ENCODE peak calls at places on chromosomes 12 and 14, in five cellular contexts. D is CD4-positive, alpha-beta memory T cell; E is NCI-H1694; W is left ventricle myocardium inferior; T is erythroblast. C is an unnamed sample.

GRCh38 chr12:91695964-91696363 is 449.7 kb downstream of the BTG1 start:
- DNase-seq in D (no peak), E (no peak), W (no peak), T (no peak), C (no peak)

GRCh38 chr14:22570132-22570949 is 18.7 kb downstream of the DAD1 start:
- DNase-seq in D (peak; percentile 95), E (peak; percentile 80), W (no peak), T (peak; percentile 94), C (peak; percentile 39)

GRCh38 chr12:51222461-51222860 is 4.6 kb upstream of the POU6F1 start:
- DNase-seq in D (no peak), E (no peak), W (no peak), T (peak; percentile 17), C (peak; percentile 13)

GRCh38 chr12:117105902-117106301 is 6.7 kb upstream of the TESC start:
- DNase-seq in D (peak; percentile 88), E (no peak), W (no peak), T (no peak), C (no peak)

GRCh38 chr14:33435911-33436310 is 497.2 kb downstream of the NPAS3 start:
- DNase-seq in D (no peak), E (no peak), W (no peak), T (no peak), C (no peak)

GRCh38 chr12:52122904-52123303 is 43.4 kb downstream of the SMIM41 start:
- DNase-seq in D (no peak), E (no peak), W (no peak), T (no peak), C (no peak)

GRCh38 chr12:51449569-51450246 is 25.1 kb downstream of the SLC4A8 start:
- DNase-seq in D (no peak), E (no peak), W (no peak), T (no peak), C (no peak)

GRCh38 chr14:61564623-61565091 is 130.7 kb upstream of the HIF1A start:
- DNase-seq in D (no peak), E (no peak), W (no peak), T (peak; percentile 20), C (no peak)

GRCh38 chr14:39766397-39767000 is 334.3 kb upstream of the FBXO33 start:
- DNase-seq in D (no peak), E (no peak), W (no peak), T (no peak), C (no peak)

GRCh38 chr14:88919502-88919901 is 95.1 kb downstream of the TTC8 start:
- DNase-seq in D (no peak), E (no peak), W (no peak), T (no peak), C (no peak)

GRCh38 chr12:9906888-9907287 is 25.3 kb downstream of the CLEC2A start:
- DNase-seq in D (peak; percentile 62), E (no peak), W (no peak), T (no peak), C (no peak)

GRCh38 chr12:57579677-57580465 is 11.1 kb upstream of the PIP4K2C start:
- DNase-seq in D (no peak), E (no peak), W (no peak), T (no peak), C (no peak)

GRCh38 chr12:105469701-105470100 is 139.2 kb downstream of the C12orf75 start:
- DNase-seq in D (no peak), E (no peak), W (no peak), T (no peak), C (no peak)

GRCh38 chr12:2288875-2289274 is 236.1 kb downstream of the CACNA1C start:
- DNase-seq in D (no peak), E (peak; percentile 68), W (no peak), T (no peak), C (no peak)

GRCh38 chr14:28754209-28754985 is 12.2 kb upstream of the FOXG1 start:
- DNase-seq in D (no peak), E (peak; percentile 87), W (no peak), T (peak; percentile 47), C (peak; percentile 88)

C was measured in NCI-H1417 treated with DMSO at 0.1 percent for 48 hours.